ENCODE peak calls at places on chromosomes 5 and 9, in eight cellular contexts. P is glutamatergic neuron, N is dorsolateral prefrontal cortex, Z is NAMALWA, R is heart left ventricle, X is fibroblast of mammary gland, W is GM13977, E is NB4. H is an unnamed sample.

GRCh38 chr5:73625905-73626811 is at the start of gene ARHGEF28:
- DNase-seq in P (peak; percentile 54), N (peak; percentile 27), Z (no peak), R (peak; percentile 55), X (peak; percentile 38), W (peak; percentile 61), E (peak; percentile 70), H (peak; percentile 47)

GRCh38 chr5:145072880-145073279 is 762.3 kb downstream of the PRELID2 start:
- DNase-seq in P (no peak), N (no peak), Z (no peak), R (no peak), X (no peak), W (no peak), E (no peak), H (peak; percentile 1)

GRCh38 chr5:168578506-168579205 is 512 bp downstream of the PANK3 start:
- DNase-seq in P (peak; percentile 75), N (no peak), Z (no peak), R (no peak), X (no peak), W (no peak), E (no peak), H (peak; percentile 64)

GRCh38 chr9:97480749-97481148 is 20.7 kb upstream of the TMOD1 start:
- DNase-seq in P (no peak), N (no peak), Z (no peak), R (no peak), X (peak; percentile 26), W (no peak), E (no peak), H (no peak)

GRCh38 chr5:115806986-115807653 is 9.3 kb downstream of the CDO1 start:
- DNase-seq in P (no peak), N (no peak), Z (no peak), R (no peak), X (no peak), W (no peak), E (no peak), H (no peak)

GRCh38 chr5:102781786-102782185 is 26.7 kb downstream of the PAM start:
- DNase-seq in P (no peak), N (no peak), Z (no peak), R (no peak), X (no peak), W (no peak), E (no peak), H (no peak)

GRCh38 chr9:113349434-113350337 is at the start of gene BSPRY:
- DNase-seq in P (peak; percentile 31), N (no peak), Z (no peak), R (no peak), X (no peak), W (peak; percentile 69), E (peak; percentile 40), H (no peak)

GRCh38 chr5:137619191-137619870 is 116.6 kb downstream of the KLHL3 start:
- DNase-seq in P (no peak), N (no peak), Z (no peak), R (peak; percentile 76), X (peak; percentile 89), W (no peak), E (no peak), H (peak; percentile 74)

GRCh38 chr9:68974901-68975300 is 39.0 kb downstream of the PRKACG start:
- DNase-seq in P (no peak), N (no peak), Z (no peak), R (no peak), X (no peak), W (no peak), E (no peak), H (no peak)

GRCh38 chr9:93674580-93675335 is 98.4 kb downstream of the PHF2 start:
- DNase-seq in P (peak; percentile 17), N (peak; percentile 1), Z (no peak), R (peak; percentile 11), X (no peak), W (no peak), E (no peak), H (no peak)

GRCh38 chr5:124742983-124743533 is 3.4 kb downstream of the ZNF608 start:
- DNase-seq in P (no peak), N (no peak), Z (peak; percentile 67), R (peak; percentile 40), X (peak; percentile 87), W (peak; percentile 35), E (no peak), H (peak; percentile 88)

GRCh38 chr9:8784813-8785212 is 985.2 kb upstream of the DMAC1 start:
- DNase-seq in P (no peak), N (no peak), Z (no peak), R (no peak), X (no peak), W (no peak), E (no peak), H (no peak)